ENCODE peak calls at places on chromosomes 4 and X, in four cellular contexts. P, G, M and I are unnamed samples.
A peak's percentile ranks its signal among the peaks of the same experiment; 100 is the strongest.

GRCh38 chrX:126456136-126456535 is 96.5 kb downstream of the DCAF12L1 start:
- DNase-seq in P (no peak), G (no peak), M (no peak), I (no peak)

GRCh38 chrX:19889582-19890342 is 2.4 kb upstream of the SH3KBP1 start:
- DNase-seq in P (no peak), G (no peak), M (no peak), I (no peak)

GRCh38 chr4:99710681-99711345 is 53.2 kb upstream of the C4orf54 start:
- DNase-seq in P (no peak), G (no peak), M (no peak), I (no peak)

GRCh38 chrX:45517090-45517973 is 316.7 kb upstream of the DIPK2B start:
- DNase-seq in P (peak; percentile 2), G (no peak), M (no peak), I (no peak)

GRCh38 chrX:49058794-49059193 is at the start of gene CCDC120:
- DNase-seq in P (no peak), G (no peak), M (no peak), I (no peak)

GRCh38 chr4:33425916-33426315 is 2705.7 kb downstream of the PCDH7 start:
- DNase-seq in P (no peak), G (no peak), M (no peak), I (no peak)

GRCh38 chrX:45200741-45201234 is at the start of gene DIPK2B:
- DNase-seq in P (no peak), G (no peak), M (peak; percentile 60), I (peak; percentile 17)

GRCh38 chr4:110195561-110196205 is 2.7 kb downstream of the ELOVL6 start:
- DNase-seq in P (no peak), G (no peak), M (no peak), I (no peak)

GRCh38 chr4:41887821-41888699 is 47.2 kb upstream of the TMEM33 start:
- DNase-seq in P (peak; percentile 37), G (no peak), M (no peak), I (peak; percentile 46)

GRCh38 chr4:165384608-165385007 is 5.8 kb downstream of the CPE start:
- DNase-seq in P (no peak), G (peak; percentile 15), M (no peak), I (no peak)

GRCh38 chr4:6594826-6595355 is 19.9 kb downstream of the MAN2B2 start:
- DNase-seq in P (no peak), G (no peak), M (no peak), I (no peak)

GRCh38 chrX:13598877-13599276 is 29.5 kb downstream of the EGFL6 start:
- DNase-seq in P (no peak), G (no peak), M (no peak), I (no peak)

GRCh38 chr4:112515278-112516075 is 503 bp downstream of the NEUROG2 start:
- DNase-seq in P (peak; percentile 48), G (no peak), M (no peak), I (peak; percentile 23)

GRCh38 chr4:169124661-169125060 is 114.6 kb upstream of the CBR4 start:
- DNase-seq in P (no peak), G (no peak), M (no peak), I (no peak)

GRCh38 chrX:148282504-148282903 is 217.9 kb upstream of the AFF2 start:
- DNase-seq in P (no peak), G (no peak), M (no peak), I (no peak)

GRCh38 chrX:47662144-47662657 is 3.2 kb upstream of the UXT start:
- DNase-seq in P (peak; percentile 11), G (no peak), M (no peak), I (no peak)

GRCh38 chr4:94525993-94526740 is 74.4 kb downstream of the PDLIM5 start:
- DNase-seq in P (no peak), G (no peak), M (no peak), I (no peak)

GRCh38 chr4:95215991-95216605 is 332.7 kb downstream of the UNC5C start:
- DNase-seq in P (no peak), G (no peak), M (no peak), I (no peak)

GRCh38 chr4:3858046-3858730 is 92.0 kb downstream of the ADRA2C start:
- DNase-seq in P (no peak), G (no peak), M (no peak), I (no peak)

GRCh38 chr4:174522183-174523002 is at the start of gene HPGD:
- DNase-seq in P (no peak), G (no peak), M (peak; percentile 32), I (peak; percentile 74)

GRCh38 chrX:2767631-2768455 is 16.0 kb downstream of the XG start:
- DNase-seq in P (no peak), G (no peak), M (peak; percentile 36), I (peak; percentile 65)

GRCh38 chr4:87322754-87323153 is at the start of gene HSD17B13:
- DNase-seq in P (no peak), G (no peak), M (no peak), I (no peak)

GRCh38 chrX:3295731-3296130 is 50.7 kb downstream of the MXRA5 start:
- DNase-seq in P (no peak), G (no peak), M (no peak), I (no peak)

GRCh38 chr4:89221175-89221867 is 86.3 kb downstream of the GPRIN3 start:
- DNase-seq in P (no peak), G (no peak), M (no peak), I (no peak)

GRCh38 chr4:142719854-142720541 is 126.1 kb downstream of the INPP4B start:
- DNase-seq in P (no peak), G (no peak), M (no peak), I (no peak)

GRCh38 chrX:132004728-132005127 is 18.4 kb upstream of the STK26 start:
- DNase-seq in P (no peak), G (no peak), M (no peak), I (no peak)

GRCh38 chr4:189785257-189785656 is 155.4 kb upstream of the FRG1 start:
- DNase-seq in P (no peak), G (no peak), M (no peak), I (no peak)

GRCh38 chr4:159103406-159104131 is 690 bp downstream of the RAPGEF2 start:
- DNase-seq in P (no peak), G (no peak), M (peak; percentile 70), I (peak; percentile 63)

GRCh38 chrX:132467029-132467428 is 21.8 kb downstream of the MBNL3 start:
- DNase-seq in P (no peak), G (no peak), M (no peak), I (no peak)

GRCh38 chr4:139889194-139889762 is 223.7 kb downstream of the MGST2 start:
- DNase-seq in P (no peak), G (no peak), M (no peak), I (no peak)

GRCh38 chr4:164731827-164732474 is 22.0 kb upstream of the SMIM31 start:
- DNase-seq in P (no peak), G (no peak), M (peak; percentile 11), I (no peak)

GRCh38 chr4:119025916-119026661 is 109.5 kb upstream of the MYOZ2 start:
- DNase-seq in P (no peak), G (no peak), M (peak; percentile 50), I (no peak)

GRCh38 chr4:169634975-169635374 is 14.6 kb downstream of the CLCN3 start:
- DNase-seq in P (no peak), G (no peak), M (no peak), I (no peak)

GRCh38 chrX:41734530-41734929 is 10.5 kb downstream of the GPR82 start:
- DNase-seq in P (no peak), G (no peak), M (no peak), I (no peak)

GRCh38 chr4:92387459-92388069 is 83.8 kb downstream of the GRID2 start:
- DNase-seq in P (no peak), G (no peak), M (peak; percentile 3), I (no peak)